ENCODE peak calls at places on chromosome 13, in six cellular contexts. W is activated CD4-positive, alpha-beta T cell treated with anti-CD3 and anti-CD28 coated beads for 4 hours; J is body of pancreas; F is stimulated activated CD8-positive, alpha-beta memory T cell treated with anti-CD3 and anti-CD28 coated beads, Interleukin-7, amount 100 ng/mL, for 1 hour; C is iPS DF 19.7; I is CD4-positive, CD25-positive, alpha-beta regulatory T cell. U is an unnamed sample.

GRCh38 chr13:57073983-57074382 is 66.7 kb upstream of the PRR20A start:
- DNase-seq in W (no peak), J (no peak), F (no peak), C (no peak), I (no peak), U (no peak)

GRCh38 chr13:30354481-30355404 is 47.4 kb upstream of the KATNAL1 start:
- DNase-seq in W (no peak), J (no peak), F (no peak), C (no peak), I (no peak), U (no peak)

GRCh38 chr13:67493835-67494234 is 263.7 kb upstream of the PCDH9 start:
- DNase-seq in W (no peak), J (no peak), F (no peak), C (no peak), I (no peak), U (no peak)

GRCh38 chr13:62524498-62524897 is 1108.8 kb upstream of the PCDH20 start:
- DNase-seq in W (no peak), J (no peak), F (no peak), C (no peak), I (no peak), U (no peak)

GRCh38 chr13:110575322-110576069 is 14.0 kb upstream of the RAB20 start:
- DNase-seq in W (no peak), J (no peak), F (no peak), C (no peak), I (no peak), U (no peak)

GRCh38 chr13:89375839-89376238 is 1704.7 kb downstream of the SLITRK5 start:
- DNase-seq in W (no peak), J (no peak), F (no peak), C (no peak), I (no peak), U (no peak)

GRCh38 chr13:31918707-31919106 is 112.9 kb upstream of the FRY start:
- DNase-seq in W (no peak), J (no peak), F (no peak), C (no peak), I (no peak), U (no peak)

GRCh38 chr13:97353927-97354326 is 80.0 kb upstream of the RAP2A start:
- DNase-seq in W (no peak), J (no peak), F (no peak), C (no peak), I (no peak), U (no peak)

GRCh38 chr13:73259061-73259908 is 200.5 kb downstream of the KLF5 start:
- DNase-seq in W (no peak), J (no peak), F (no peak), C (no peak), I (no peak), U (no peak)

GRCh38 chr13:73607489-73608156 is 526.6 kb downstream of the KLF12 start:
- DNase-seq in W (no peak), J (no peak), F (no peak), C (no peak), I (no peak), U (no peak)

GRCh38 chr13:66974174-66974573 is 256.0 kb downstream of the PCDH9 start:
- DNase-seq in W (no peak), J (no peak), F (no peak), C (no peak), I (no peak), U (no peak)

GRCh38 chr13:90098580-90098979 is 1248.9 kb upstream of the MIR17HG start:
- DNase-seq in W (no peak), J (no peak), F (no peak), C (no peak), I (no peak), U (no peak)

GRCh38 chr13:65892859-65893258 is 1337.3 kb downstream of the PCDH9 start:
- DNase-seq in W (no peak), J (no peak), F (no peak), C (no peak), I (no peak), U (no peak)

GRCh38 chr13:32880636-32881035 is 135.6 kb upstream of the KL start:
- DNase-seq in W (no peak), J (no peak), F (no peak), C (no peak), I (no peak), U (no peak)

GRCh38 chr13:35159041-35159440 is 217.0 kb downstream of the NBEA start:
- DNase-seq in W (no peak), J (no peak), F (no peak), C (no peak), I (no peak), U (no peak)

GRCh38 chr13:79171131-79172061 is 234.7 kb downstream of the RBM26 start:
- DNase-seq in W (no peak), J (no peak), F (no peak), C (no peak), I (no peak), U (no peak)